ENCODE peak calls at places on chromosomes 13 and 19, in five cellular contexts. S is ascending aorta, N is neuronal stem cell, H is iPS DF 6.9, X is body of pancreas. J is an unnamed sample. For H3K36me3, the result is how much of the 10 kb centered on the place peaks cover.

GRCh38 chr13:85586856-85587255 is 212.4 kb downstream of the SLITRK6 start:
- DNase-seq in S (no peak), N (no peak), H (no peak), X (no peak), J (peak)

GRCh38 chr13:30792257-30793000 is 57.1 kb downstream of the ALOX5AP start:
- DNase-seq in S (peak), N (peak), H (no peak), X (peak), J (peak)

GRCh38 chr19:35381318-35381717 is 10.4 kb downstream of the GPR42 start:
- DNase-seq in S (no peak), N (no peak), H (no peak), X (no peak), J (no peak)

GRCh38 chr13:97967226-97967625 is 13.8 kb downstream of the IPO5 start:
- DNase-seq in S (no peak), N (no peak), H (no peak), X (no peak), J (no peak)

GRCh38 chr13:51518847-51519246 is 65.4 kb upstream of the WDFY2 start:
- DNase-seq in S (no peak), N (no peak), H (no peak), X (no peak), J (peak)

GRCh38 chr19:17370026-17370587 is 7.0 kb downstream of the PLVAP start:
- DNase-seq in S (no peak), N (no peak), H (no peak), X (no peak), J (no peak)

GRCh38 chr13:92963029-92963428 is 263.6 kb upstream of the GPC6 start:
- DNase-seq in S (no peak), N (no peak), H (no peak), X (no peak), J (peak)

GRCh38 chr13:73607489-73608156 is 526.6 kb downstream of the KLF12 start:
- DNase-seq in S (no peak), N (no peak), H (no peak), X (no peak), J (peak)

GRCh38 chr13:21138561-21138960 is 37.8 kb downstream of the SKA3 start:
- DNase-seq in S (no peak), N (no peak), H (no peak), X (no peak), J (no peak)

GRCh38 chr19:48490980-48491792 is 20.4 kb downstream of the LMTK3 start:
- DNase-seq in S (no peak), N (no peak), H (no peak), X (peak), J (no peak)

GRCh38 chr13:43368003-43368402 is 344.6 kb downstream of the DNAJC15 start:
- DNase-seq in S (no peak), N (no peak), H (no peak), X (no peak), J (no peak)

GRCh38 chr19:45175663-45176345 is 2.2 kb downstream of the TRAPPC6A start:
- DNase-seq in S (no peak), N (no peak), H (no peak), X (no peak), J (peak)

GRCh38 chr19:49932731-49933131 is 3.4 kb upstream of the NUP62 start:
- DNase-seq in S (no peak), N (no peak), H (no peak), X (no peak), J (no peak)

GRCh38 chr19:42325896-42326771 is 699 bp downstream of the MEGF8 start:
- DNase-seq in S (no peak), N (no peak), H (no peak), X (peak), J (no peak)

GRCh38 chr19:38034153-38034835 is 127.3 kb downstream of the SIPA1L3 start:
- DNase-seq in S (no peak), N (no peak), H (no peak), X (no peak), J (no peak)

GRCh38 chr19:55146648-55147218 is 2.3 kb downstream of the TNNT1 start:
- DNase-seq in S (no peak), N (no peak), H (no peak), X (no peak), J (peak)
- H3K4me3 ChIP-seq in S (no peak), N (peak), H (peak), X (no peak), J (peak)

DNA sequence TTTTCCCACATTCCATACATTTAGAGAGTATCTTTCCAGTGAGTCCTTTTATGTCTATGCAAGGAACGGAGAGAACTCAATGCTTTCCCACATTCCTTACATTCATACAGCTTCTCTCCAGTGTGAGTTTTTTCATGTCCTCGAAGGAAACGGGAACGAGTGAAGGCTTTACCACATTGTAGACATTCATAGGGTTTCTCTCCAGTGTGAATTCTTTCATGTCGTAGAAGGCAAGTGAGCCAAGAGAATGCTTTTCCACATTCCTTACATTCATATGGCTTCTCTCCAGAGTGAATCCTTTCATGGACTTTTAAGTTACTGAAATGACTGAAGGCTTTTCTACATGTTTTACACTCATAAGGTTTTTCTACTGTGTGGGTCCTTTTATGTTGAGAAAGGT is 17.1 kb downstream of the ZNF823 start:
- DNase-seq in S (no peak), N (no peak), H (no peak), X (no peak), J (no peak)
- H3K36me3 ChIP-seq in S (half or more), N (under half), H (under half), X (under half), J (under half)

DNA sequence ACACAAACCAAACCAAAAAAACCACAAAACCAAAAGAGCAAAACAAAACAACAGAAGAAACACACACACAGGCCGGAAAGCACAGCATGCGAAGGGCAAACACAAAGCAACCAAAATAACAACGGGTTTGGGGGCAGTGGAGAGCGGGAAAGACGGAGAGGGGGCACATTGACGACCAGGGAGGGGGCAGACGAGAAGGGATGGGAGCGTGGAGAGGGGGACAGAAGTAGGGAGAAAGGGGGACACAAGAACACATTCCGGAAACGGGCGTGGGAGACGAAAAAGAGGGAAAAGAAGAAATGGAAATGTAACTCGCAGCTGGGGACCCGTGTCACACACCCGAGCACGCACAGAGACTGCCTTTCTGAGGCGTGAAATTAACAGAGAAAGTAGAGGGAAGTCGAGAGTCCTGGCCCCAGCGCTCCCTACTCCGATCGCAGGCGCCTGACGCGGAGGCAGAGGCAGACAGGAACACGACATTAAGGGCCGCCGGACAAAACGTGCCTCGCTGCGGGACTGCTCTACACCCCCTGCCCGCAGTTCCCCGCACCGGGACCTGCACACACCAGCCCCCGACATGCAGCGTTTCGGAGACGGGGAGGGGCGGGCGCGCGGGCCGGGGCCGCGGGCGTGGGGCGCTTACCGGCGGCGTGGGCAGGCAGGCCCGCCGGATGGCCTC is 652 bp downstream of the POU4F1 start:
- DNase-seq in S (no peak), N (peak), H (no peak), X (no peak), J (no peak)
- H3K4me3 ChIP-seq in S (peak), N (peak), H (peak), X (no peak), J (peak)

GRCh38 chr13:99346328-99347070 is 39.3 kb upstream of the GPR183 start:
- DNase-seq in S (no peak), N (no peak), H (no peak), X (no peak), J (no peak)

GRCh38 chr13:99345345-99345744 is 38.1 kb upstream of the GPR183 start:
- DNase-seq in S (no peak), N (no peak), H (no peak), X (no peak), J (no peak)

GRCh38 chr13:99347335-99347878 is 40.2 kb upstream of the GPR183 start:
- DNase-seq in S (no peak), N (no peak), H (no peak), X (no peak), J (no peak)

GRCh38 chr13:99350191-99350590 is 43.0 kb upstream of the GPR183 start:
- DNase-seq in S (no peak), N (no peak), H (no peak), X (no peak), J (no peak)

GRCh38 chr13:99347911-99348451 is 40.8 kb upstream of the GPR183 start:
- DNase-seq in S (no peak), N (no peak), H (no peak), X (no peak), J (no peak)
- H3K36me3 ChIP-seq in S (under half), N (under half), H (under half), X (under half), J (under half)

GRCh38 chr13:22929391-22930126 is 251.2 kb upstream of the SGCG start:
- DNase-seq in S (no peak), N (no peak), H (no peak), X (no peak), J (no peak)

GRCh38 chr13:22926176-22927007 is 254.4 kb upstream of the SGCG start:
- DNase-seq in S (no peak), N (no peak), H (no peak), X (no peak), J (peak)

GRCh38 chr13:22931576-22931975 is 249.2 kb upstream of the SGCG start:
- DNase-seq in S (no peak), N (no peak), H (no peak), X (no peak), J (peak)

DNA sequence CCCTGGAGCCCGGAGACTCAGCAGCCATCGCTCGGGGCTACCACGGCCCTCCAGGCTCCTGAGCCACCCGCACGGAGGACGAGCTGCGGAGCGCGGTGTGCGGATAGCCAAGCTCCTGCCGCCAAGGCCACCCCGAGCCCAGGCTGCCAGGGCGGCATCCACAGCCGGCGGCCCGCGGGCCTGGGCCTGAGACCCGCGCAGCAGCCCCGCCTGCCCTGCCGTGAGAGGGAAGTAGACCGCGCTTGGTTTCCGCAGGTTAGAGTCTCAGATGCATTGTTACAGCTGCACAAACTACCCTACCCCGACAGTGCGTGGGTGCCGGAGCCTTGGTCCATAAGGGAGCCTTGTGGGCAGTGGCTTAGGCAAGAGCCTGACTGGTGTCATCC is 253.8 kb upstream of the SGCG start:
- DNase-seq in S (no peak), N (no peak), H (no peak), X (no peak), J (no peak)
- H3K4me3 ChIP-seq in S (peak), N (peak), H (peak), X (no peak), J (peak)

GRCh38 chr19:46842791-46843190 is 7.9 kb downstream of the AP2S1 start:
- DNase-seq in S (no peak), N (no peak), H (no peak), X (no peak), J (no peak)

GRCh38 chr19:46841458-46842083 is 9.1 kb downstream of the AP2S1 start:
- DNase-seq in S (no peak), N (no peak), H (no peak), X (no peak), J (no peak)

GRCh38 chr19:46847528-46847927 is 3.1 kb downstream of the AP2S1 start:
- DNase-seq in S (no peak), N (no peak), H (no peak), X (no peak), J (no peak)

GRCh38 chr19:46845959-46846459 is 4.6 kb downstream of the AP2S1 start:
- DNase-seq in S (no peak), N (no peak), H (no peak), X (no peak), J (no peak)

GRCh38 chr19:46844067-46844489 is 6.6 kb downstream of the AP2S1 start:
- DNase-seq in S (no peak), N (no peak), H (no peak), X (no peak), J (no peak)
- H3K36me3 ChIP-seq in S (under half), N (under half), H (under half), X (under half), J (under half)

DNA sequence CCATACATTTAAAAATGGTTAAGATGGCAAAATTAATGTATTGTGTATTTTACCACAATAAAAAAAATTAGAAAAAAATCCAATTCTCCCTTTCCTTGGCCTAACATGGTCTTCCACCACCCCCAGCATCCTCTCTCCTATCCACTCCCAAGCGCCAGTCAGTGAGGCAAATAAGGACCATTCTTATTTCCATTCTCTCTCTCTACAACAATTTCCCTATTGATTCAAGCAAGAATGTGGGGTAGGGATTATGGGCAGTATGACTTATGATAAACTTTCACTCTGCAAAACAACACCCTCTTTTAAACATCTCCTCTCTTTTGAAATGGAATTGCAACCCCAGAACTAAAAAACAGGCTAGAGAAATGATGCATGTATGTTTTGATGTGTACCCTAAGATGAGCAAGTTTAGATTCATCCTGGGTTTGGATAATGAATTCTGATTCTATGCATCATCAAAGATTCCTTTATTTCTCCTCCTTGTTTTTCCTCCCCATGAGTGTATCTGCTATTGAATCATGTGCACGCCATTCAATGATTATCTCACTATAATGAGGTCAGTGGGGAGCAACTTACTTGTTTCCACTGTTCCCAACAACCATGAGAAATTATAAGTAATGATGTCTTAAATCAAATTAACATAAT is 3.5 kb downstream of the STARD13 start:
- DNase-seq in S (no peak), N (no peak), H (no peak), X (no peak), J (peak)
- H3K4me3 ChIP-seq in S (no peak), N (no peak), H (no peak), X (no peak), J (no peak)

DNA sequence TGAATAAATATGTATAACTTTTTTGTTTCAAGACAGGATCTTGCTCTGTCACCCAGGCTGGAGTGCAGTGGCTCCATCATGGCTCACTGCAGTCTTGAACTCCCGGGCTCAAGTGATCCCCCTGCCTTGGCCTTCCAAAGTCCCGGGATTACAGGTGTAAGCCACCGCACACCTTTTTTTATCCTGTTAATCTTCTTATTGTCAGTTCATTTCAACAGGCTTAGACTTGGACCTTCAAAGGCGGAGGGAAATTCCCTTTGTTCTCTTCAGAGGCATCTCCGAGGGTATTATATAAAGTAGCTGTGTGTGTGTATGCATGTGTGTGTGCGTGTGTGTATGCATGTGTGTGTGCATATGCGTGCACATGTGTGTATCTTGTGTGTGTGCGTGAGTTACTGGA is 35.0 kb downstream of the SUGP2 start:
- DNase-seq in S (no peak), N (no peak), H (no peak), X (no peak), J (no peak)
- H3K36me3 ChIP-seq in S (under half), N (under half), H (under half), X (under half), J (under half)

GRCh38 chr13:48859168-48860105 is 116.3 kb upstream of the FNDC3A start:
- DNase-seq in S (no peak), N (no peak), H (no peak), X (no peak), J (no peak)
- H3K4me3 ChIP-seq in S (no peak), N (no peak), H (no peak), X (no peak), J (no peak)

J was measured in bronchial epithelial cell.